ENCODE peak calls at places on chromosomes 5 and 9, in ten cellular contexts. D, C, L, J, U, H, R, Q, K and W are unnamed samples.

GRCh38 chr5:33817301-33817700 is 74.5 kb downstream of the ADAMTS12 start:
- DNase-seq in C (no peak), K (no peak), H (no peak), D (no peak), Q (no peak), L (no peak), R (no peak), U (no peak), J (no peak), W (peak; percentile 39)

GRCh38 chr9:77751341-77752091 is 103.4 kb upstream of the GNA14 start:
- DNase-seq in D (peak; percentile 81), Q (no peak), C (peak; percentile 50), U (peak; percentile 40), H (peak; percentile 64), K (peak; percentile 79), J (peak; percentile 12), L (peak; percentile 57), R (no peak), W (peak; percentile 90)

GRCh38 chr5:5270958-5271605 is 131.0 kb downstream of the ADAMTS16 start:
- DNase-seq in H (peak; percentile 32), R (peak; percentile 57), U (no peak), L (peak; percentile 46), C (peak; percentile 95), D (peak; percentile 67), K (peak; percentile 79), J (peak; percentile 10), Q (peak; percentile 75), W (peak; percentile 84)

GRCh38 chr5:98414938-98415337 is 358.5 kb upstream of the RGMB start:
- DNase-seq in Q (no peak), R (no peak), J (peak; percentile 86), C (peak; percentile 95), H (no peak), K (peak; percentile 95), U (no peak), D (peak; percentile 68), L (no peak), W (peak; percentile 59)

GRCh38 chr9:78438765-78439164 is 141.8 kb downstream of the PSAT1 start:
- DNase-seq in U (no peak), K (no peak), Q (no peak), J (no peak), L (no peak), R (no peak), D (no peak), C (no peak), H (no peak), W (no peak)

GRCh38 chr5:33075731-33076130 is 364.6 kb downstream of the NPR3 start:
- DNase-seq in R (no peak), U (no peak), H (no peak), L (no peak), J (no peak), C (peak; percentile 35), K (peak; percentile 9), Q (no peak), D (peak; percentile 45), W (no peak)

GRCh38 chr5:62717211-62717927 is 138.8 kb downstream of the LRRC70 start:
- DNase-seq in H (no peak), C (no peak), K (peak; percentile 0), L (no peak), J (no peak), Q (no peak), R (no peak), D (no peak), U (no peak), W (peak; percentile 7)

GRCh38 chr5:111360173-111360572 is 136.0 kb downstream of the CAMK4 start:
- DNase-seq in L (no peak), C (no peak), Q (no peak), R (no peak), J (no peak), K (no peak), H (no peak), D (no peak), U (no peak), W (no peak)

GRCh38 chr5:109911731-109912130 is 222.0 kb downstream of the MAN2A1 start:
- DNase-seq in Q (no peak), J (no peak), U (no peak), L (no peak), H (no peak), C (no peak), K (peak; percentile 87), D (peak; percentile 54), R (no peak), W (peak; percentile 56)

GRCh38 chr9:129135476-129135875 is 24.3 kb downstream of the PTPA start:
- DNase-seq in R (no peak), H (no peak), K (no peak), Q (no peak), U (no peak), L (no peak), D (no peak), C (no peak), J (no peak), W (no peak)

GRCh38 chr9:113352411-113352810 is 3.1 kb downstream of the BSPRY start:
- DNase-seq in Q (no peak), K (no peak), R (no peak), J (no peak), L (no peak), H (no peak), C (peak; percentile 73), D (no peak), U (peak; percentile 15), W (no peak)

GRCh38 chr5:79640571-79641055 is 28.4 kb downstream of the TENT2 start:
- DNase-seq in K (no peak), H (no peak), L (no peak), D (peak; percentile 37), J (no peak), R (no peak), U (no peak), Q (no peak), C (no peak), W (peak; percentile 7)

GRCh38 chr9:99326917-99327189 is 104.8 kb downstream of the SEC61B start:
- DNase-seq in Q (no peak), C (no peak), L (no peak), K (no peak), R (no peak), U (no peak), D (no peak), J (no peak), H (no peak), W (no peak)

GRCh38 chr9:99322299-99322698 is 100.2 kb downstream of the SEC61B start:
- DNase-seq in C (no peak), L (no peak), J (no peak), H (no peak), D (no peak), K (no peak), R (no peak), U (no peak), Q (no peak), W (no peak)

GRCh38 chr9:99327667-99328066 is 105.6 kb downstream of the SEC61B start:
- DNase-seq in Q (no peak), R (no peak), D (no peak), H (no peak), U (no peak), C (peak; percentile 72), K (no peak), L (no peak), J (no peak), W (no peak)

GRCh38 chr9:99326112-99326916 is 104.2 kb downstream of the SEC61B start:
- DNase-seq in H (no peak), U (no peak), L (no peak), R (no peak), Q (no peak), D (no peak), K (peak; percentile 30), J (no peak), C (peak; percentile 20), W (peak; percentile 1)
- TF ChIP-seq CTCF in H (no peak), U (no peak), L (no peak), R (no peak), Q (no peak), D (no peak), K (no peak), J (no peak), C (no peak), W (no peak)

GRCh38 chr9:127415158-127415557 is 9.0 kb upstream of the ZNF79 start:
- DNase-seq in R (no peak), L (no peak), Q (no peak), H (no peak), U (no peak), J (no peak), D (no peak), K (no peak), C (no peak), W (no peak)

GRCh38 chr9:127417130-127418036 is 6.8 kb upstream of the ZNF79 start:
- DNase-seq in H (no peak), C (peak; percentile 94), K (peak; percentile 74), L (no peak), U (no peak), R (no peak), Q (no peak), J (no peak), D (peak; percentile 49), W (peak; percentile 20)

GRCh38 chr9:127419306-127419705 is 4.9 kb upstream of the ZNF79 start:
- DNase-seq in L (no peak), R (no peak), H (no peak), Q (no peak), J (no peak), C (no peak), D (no peak), U (no peak), K (no peak), W (no peak)

GRCh38 chr9:127418037-127418471 is 6.1 kb upstream of the ZNF79 start:
- DNase-seq in U (no peak), H (no peak), Q (no peak), C (no peak), L (no peak), D (no peak), R (no peak), K (no peak), J (no peak), W (peak; percentile 21)

GRCh38 chr9:127415657-127416056 is 8.5 kb upstream of the ZNF79 start:
- DNase-seq in K (no peak), J (no peak), H (no peak), U (no peak), C (no peak), R (no peak), Q (no peak), L (no peak), D (no peak), W (no peak)
- TF ChIP-seq CTCF in K (no peak), J (no peak), H (no peak), U (no peak), C (no peak), R (no peak), Q (no peak), L (no peak), D (no peak), W (no peak)

GRCh38 chr9:127786773-127787123 is 914 bp downstream of the CDK9 start:
- DNase-seq in C (peak; percentile 25), L (no peak), J (no peak), D (peak; percentile 39), R (no peak), U (no peak), H (no peak), K (peak; percentile 28), Q (no peak), W (peak; percentile 41)
- TF ChIP-seq CTCF in C (peak; percentile 58), L (peak; percentile 26), J (peak; percentile 57), D (peak; percentile 53), R (no peak), U (peak; percentile 49), H (peak; percentile 49), K (peak; percentile 58), Q (no peak), W (peak; percentile 54)

GRCh38 chr9:96453625-96454024 is 3.7 kb downstream of the HABP4 start:
- DNase-seq in Q (no peak), J (no peak), R (no peak), D (peak; percentile 64), C (peak; percentile 55), L (no peak), U (no peak), K (peak; percentile 70), H (peak; percentile 37), W (peak; percentile 78)
- TF ChIP-seq CTCF in Q (peak; percentile 14), J (peak; percentile 64), R (no peak), D (peak; percentile 77), C (peak; percentile 73), L (no peak), U (peak; percentile 28), K (peak; percentile 80), H (peak; percentile 55), W (peak; percentile 64)

GRCh38 chr9:123871781-123872180 is 58.1 kb downstream of the DENND1A start:
- DNase-seq in D (no peak), C (no peak), K (no peak), R (no peak), J (no peak), Q (no peak), H (no peak), L (no peak), U (no peak), W (no peak)
- TF ChIP-seq CTCF in D (no peak), C (no peak), K (no peak), R (no peak), J (no peak), Q (no peak), H (no peak), L (no peak), U (no peak), W (no peak)